ENCODE peak calls at places on chromosomes 3 and 15, in eight cellular contexts. X is GM06990; C is Caco-2; B is IMR-90; Q is CD8-positive, alpha-beta T cell; T is B cell; P is body of pancreas; D is fibroblast of mammary gland. N is an unnamed sample.

GRCh38 chr3:146092230-146092629 is 68.8 kb downstream of the PLOD2 start:
- DNase-seq in X (no peak), C (no peak), B (peak), Q (no peak), T (no peak), P (no peak), D (peak), N (no peak)

GRCh38 chr3:7632305-7632704 is 771.4 kb downstream of the GRM7 start:
- DNase-seq in X (no peak), C (no peak), B (no peak), Q (no peak), T (no peak), P (no peak), D (no peak), N (no peak)

GRCh38 chr15:64895285-64896065 is 16.2 kb upstream of the ANKDD1A start:
- DNase-seq in X (peak), C (no peak), B (peak), Q (peak), T (peak), P (no peak), D (peak), N (peak)

GRCh38 chr15:95558916-95559315 is 771.6 kb upstream of the NR2F2 start:
- DNase-seq in X (no peak), C (no peak), B (peak), Q (no peak), T (no peak), P (no peak), D (peak), N (no peak)

GRCh38 chr3:114380233-114380645 is 86.4 kb downstream of the TIGIT start:
- DNase-seq in X (no peak), C (peak), B (peak), Q (no peak), T (no peak), P (peak), D (peak), N (no peak)

GRCh38 chr15:60385620-60386552 is 11.9 kb downstream of the ANXA2 start:
- DNase-seq in X (no peak), C (no peak), B (no peak), Q (no peak), T (no peak), P (no peak), D (peak), N (no peak)

GRCh38 chr15:95995375-95996168 is 334.9 kb upstream of the NR2F2 start:
- DNase-seq in X (no peak), C (no peak), B (peak), Q (no peak), T (no peak), P (no peak), D (peak), N (no peak)

GRCh38 chr3:184489457-184489856 is 72.1 kb upstream of the EPHB3 start:
- DNase-seq in X (no peak), C (no peak), B (no peak), Q (no peak), T (no peak), P (no peak), D (no peak), N (no peak)

GRCh38 chr3:115562636-115563267 is 60.6 kb upstream of the GAP43 start:
- DNase-seq in X (no peak), C (no peak), B (no peak), Q (no peak), T (no peak), P (no peak), D (no peak), N (no peak)

GRCh38 chr3:104631254-104631653 is 735.5 kb upstream of the ALCAM start:
- DNase-seq in X (no peak), C (no peak), B (no peak), Q (no peak), T (no peak), P (no peak), D (no peak), N (no peak)

DNA sequence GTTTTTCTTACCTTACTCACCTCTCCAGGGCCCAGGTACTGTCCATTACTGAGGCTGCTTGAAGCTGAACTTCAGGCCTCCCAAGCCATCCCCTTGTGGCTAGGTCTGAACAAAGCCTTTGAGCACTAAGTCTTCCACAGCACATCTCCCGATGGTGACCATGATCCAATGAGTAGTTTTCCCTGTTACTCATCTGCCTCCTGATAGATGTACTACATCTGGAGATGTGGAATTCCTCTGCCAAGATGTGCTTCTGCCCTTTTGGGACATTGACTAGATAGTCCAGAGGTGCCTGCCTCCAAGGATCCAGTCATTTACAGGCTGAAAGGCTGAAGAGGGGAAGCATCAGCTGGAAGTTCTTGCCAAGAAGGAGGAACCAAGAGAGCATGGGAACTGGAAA is 28.9 kb upstream of the SLC35G2 start:
- DNase-seq in X (no peak), C (peak), B (no peak), Q (no peak), T (no peak), P (no peak), D (peak), N (no peak)
- TF ChIP-seq CTCF in X (no peak), C (no peak), B (no peak), Q (no peak), T (no peak), P (no peak), D (no peak), N (no peak)

GRCh38 chr3:154684440-154684839 is 254.4 kb upstream of the GPR149 start:
- DNase-seq in X (no peak), C (no peak), B (no peak), Q (no peak), T (no peak), P (peak), D (no peak), N (no peak)

GRCh38 chr3:154678271-154678670 is 248.3 kb upstream of the GPR149 start:
- DNase-seq in X (no peak), C (no peak), B (no peak), Q (no peak), T (no peak), P (no peak), D (no peak), N (no peak)

DNA sequence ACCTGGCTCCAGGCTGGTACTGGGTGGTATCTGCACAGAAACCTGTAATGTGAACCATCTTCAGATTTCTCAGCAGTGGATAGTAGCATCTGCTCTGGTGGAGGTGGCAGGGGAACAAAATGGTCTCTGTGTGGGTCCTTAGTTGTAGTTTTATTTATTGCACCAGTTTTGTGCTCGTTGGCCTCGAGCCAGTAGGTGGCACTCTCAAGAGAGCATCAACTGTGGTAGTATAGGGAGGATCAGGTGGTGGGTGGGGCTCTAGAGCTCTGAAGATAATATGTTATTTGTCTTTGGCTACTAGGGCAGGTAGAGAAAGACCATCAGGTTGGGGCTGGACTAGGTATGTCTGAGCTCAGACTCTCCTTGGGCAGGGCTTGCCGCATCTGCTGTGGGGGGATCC is 254.0 kb upstream of the GPR149 start:
- DNase-seq in X (no peak), C (no peak), B (no peak), Q (no peak), T (no peak), P (peak), D (no peak), N (no peak)
- TF ChIP-seq CTCF in X (peak), C (peak), B (no peak), Q (no peak), T (no peak), P (no peak), D (no peak), N (peak)

GRCh38 chr3:107687182-107687581 is 164.4 kb downstream of the BBX start:
- DNase-seq in X (no peak), C (no peak), B (no peak), Q (no peak), T (no peak), P (no peak), D (no peak), N (no peak)
- TF ChIP-seq CTCF in X (no peak), C (no peak), B (no peak), Q (no peak), T (no peak), P (no peak), D (no peak), N (no peak)

DNA sequence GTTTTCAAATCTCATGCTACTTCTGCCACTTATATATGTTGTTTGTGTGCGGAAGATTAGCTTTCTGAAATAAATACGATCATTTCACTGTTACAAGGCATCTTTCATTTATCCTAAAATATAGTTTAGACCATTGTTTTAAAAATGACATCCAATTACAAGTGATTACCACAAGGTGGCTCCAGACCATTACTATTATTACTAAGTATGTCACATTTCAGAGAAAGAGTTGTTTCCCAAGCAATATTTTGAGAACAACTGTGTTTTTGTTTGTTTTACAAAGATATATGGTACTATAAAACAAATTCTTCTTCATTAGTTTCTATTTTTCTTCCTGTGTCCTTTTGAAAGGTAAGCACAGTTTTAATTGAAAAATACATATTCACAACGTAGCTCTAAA is 136.0 kb upstream of the RAP2B start:
- DNase-seq in X (no peak), C (no peak), B (peak), Q (no peak), T (no peak), P (no peak), D (peak), N (peak)
- TF ChIP-seq CTCF in X (peak), C (peak), B (peak), Q (peak), T (peak), P (peak), D (peak), N (peak)

GRCh38 chr3:168544097-168544957 is 448.6 kb upstream of the GOLIM4 start:
- DNase-seq in X (no peak), C (no peak), B (peak), Q (no peak), T (no peak), P (no peak), D (peak), N (no peak)
- TF ChIP-seq CTCF in X (no peak), C (peak), B (peak), Q (no peak), T (no peak), P (no peak), D (no peak), N (no peak)

GRCh38 chr3:20190991-20191390 is 5.0 kb upstream of the SGO1 start:
- DNase-seq in X (no peak), C (no peak), B (no peak), Q (no peak), T (no peak), P (peak), D (no peak), N (no peak)
- TF ChIP-seq CTCF in X (no peak), C (peak), B (no peak), Q (no peak), T (no peak), P (peak), D (no peak), N (no peak)

DNA sequence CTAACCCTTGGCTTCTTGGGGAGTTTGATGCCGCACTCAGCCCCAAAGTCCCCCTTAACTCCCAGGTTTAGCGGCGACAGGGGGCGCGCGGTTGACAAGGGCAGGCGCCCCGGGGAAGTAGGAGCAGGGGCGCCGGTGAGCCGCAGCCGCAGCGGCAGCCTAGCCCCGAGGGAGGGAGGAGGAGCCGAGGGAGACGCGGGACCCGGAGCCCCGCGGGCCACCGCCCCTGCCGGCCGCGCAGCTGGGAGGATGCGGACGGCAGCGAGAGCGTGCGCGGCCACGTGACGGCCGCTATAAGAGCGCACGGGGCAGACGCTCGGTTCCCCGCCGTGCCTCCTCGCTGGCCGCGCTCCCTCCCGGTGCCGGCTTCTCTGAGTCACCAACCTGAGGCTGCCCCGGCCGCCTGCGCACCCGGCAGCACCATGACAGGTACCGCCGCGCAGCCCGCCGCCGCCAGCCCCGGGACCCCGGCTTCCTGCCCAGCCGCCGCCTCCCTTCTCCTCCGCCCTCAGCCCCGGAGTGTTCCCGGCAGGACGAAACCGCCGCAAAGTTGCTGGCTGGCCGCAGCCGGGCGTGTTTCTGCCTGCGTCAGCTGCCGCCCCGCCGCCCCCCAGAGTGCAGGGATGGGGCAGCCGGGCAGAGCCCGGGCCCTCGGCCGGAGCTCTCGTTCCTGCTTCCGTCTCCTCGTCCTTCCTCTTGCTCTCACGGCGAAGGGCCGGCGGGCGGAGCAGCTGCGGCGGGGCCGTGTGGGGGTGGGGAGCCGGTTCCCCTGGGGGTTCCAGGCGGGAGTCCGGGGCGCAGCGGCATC is at the start of gene GYG1:
- DNase-seq in X (peak), C (peak), B (peak), Q (peak), T (peak), P (peak), D (peak), N (peak)
- TF ChIP-seq CTCF in X (peak), C (peak), B (peak), Q (peak), T (peak), P (peak), D (no peak), N (peak)

DNA sequence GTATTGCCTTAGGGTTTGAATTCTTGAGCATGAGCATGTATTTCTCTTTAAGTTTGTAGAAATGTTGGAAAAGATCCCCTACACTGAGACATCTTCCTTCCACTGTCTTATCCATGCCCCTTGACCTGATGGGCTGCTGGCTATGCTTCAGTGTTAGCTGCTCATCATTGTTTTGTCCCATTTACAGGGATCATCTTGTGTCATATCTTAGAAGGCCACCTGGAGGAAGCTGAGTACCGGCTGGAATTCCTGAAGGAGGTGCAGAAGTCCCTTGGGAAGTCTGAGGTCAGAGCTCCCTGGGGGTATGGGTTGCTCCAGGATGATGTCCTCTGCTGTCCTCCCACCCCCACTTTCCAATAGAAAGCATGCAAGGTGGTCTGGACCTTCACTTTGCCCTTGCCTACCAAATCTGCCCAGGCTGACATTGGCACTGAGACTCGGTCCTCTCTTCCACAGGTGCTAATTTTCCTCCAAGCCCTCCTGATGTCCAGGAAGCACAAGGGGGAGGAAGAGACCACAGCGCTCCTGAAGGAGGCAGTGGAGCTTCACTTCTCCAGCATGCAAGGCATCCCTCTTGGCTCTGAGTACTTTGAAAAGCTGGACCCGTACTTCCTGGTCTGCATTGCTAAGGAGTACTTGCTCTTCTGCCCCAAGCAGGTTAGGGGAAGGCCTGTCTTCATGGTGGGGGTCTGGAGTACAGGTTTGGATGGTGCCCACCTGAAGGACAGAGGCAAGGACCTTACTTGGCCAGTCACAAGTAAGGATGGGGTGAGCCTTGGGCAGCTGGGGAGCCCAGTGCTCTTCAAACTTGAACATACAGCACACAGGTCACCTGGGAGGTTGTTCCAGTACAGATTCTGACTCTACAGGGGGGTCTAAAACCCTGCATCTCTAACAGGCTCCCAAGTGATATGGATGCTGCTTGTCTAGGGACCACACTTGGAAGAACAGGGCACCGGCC is 17.7 kb downstream of the TTC21A start:
- DNase-seq in X (no peak), C (no peak), B (peak), Q (no peak), T (no peak), P (peak), D (peak), N (no peak)
- TF ChIP-seq CTCF in X (no peak), C (peak), B (peak), Q (no peak), T (no peak), P (peak), D (peak), N (peak)

N was measured in GM13977.